ENCODE peak calls at places on chromosome 7, in six cellular contexts. One of them, this sample, is unnamed.

GRCh38 chr7:45178241-45179225 is 20.9 kb downstream of the RAMP3 start:
- DNase-seq in mesendoderm: peak; percentile 54
- DNase-seq in trophoblast cell: no peak
- DNase-seq in H1: no peak
- DNase-seq in mesenchymal stem cell: no peak
- DNase-seq in neuronal stem cell: no peak
- DNase-seq in this sample: no peak

GRCh38 chr7:77258593-77258992 is 59.0 kb upstream of the FGL2 start:
- DNase-seq in trophoblast cell: no peak
- DNase-seq in H1: no peak
- DNase-seq in mesendoderm: no peak
- DNase-seq in neuronal stem cell: no peak
- DNase-seq in mesenchymal stem cell: no peak
- DNase-seq in this sample: no peak

GRCh38 chr7:120226188-120226587 is 46.8 kb upstream of the KCND2 start:
- DNase-seq in mesenchymal stem cell: no peak
- DNase-seq in trophoblast cell: no peak
- DNase-seq in mesendoderm: no peak
- DNase-seq in H1: no peak
- DNase-seq in neuronal stem cell: no peak
- DNase-seq in this sample: no peak

GRCh38 chr7:102468416-102469350 is 3.9 kb downstream of the LRWD1 start:
- DNase-seq in mesenchymal stem cell: no peak
- DNase-seq in trophoblast cell: no peak
- DNase-seq in neuronal stem cell: no peak
- DNase-seq in mesendoderm: no peak
- DNase-seq in H1: no peak
- DNase-seq in this sample: no peak

GRCh38 chr7:80357530-80357929 is 154.3 kb downstream of the GNAT3 start:
- DNase-seq in trophoblast cell: no peak
- DNase-seq in H1: no peak
- DNase-seq in mesendoderm: no peak
- DNase-seq in mesenchymal stem cell: no peak
- DNase-seq in neuronal stem cell: no peak
- DNase-seq in this sample: peak; percentile 61

GRCh38 chr7:98394377-98394836 is 6.5 kb downstream of the BAIAP2L1 start:
- DNase-seq in H1: no peak
- DNase-seq in neuronal stem cell: no peak
- DNase-seq in mesenchymal stem cell: peak; percentile 95
- DNase-seq in mesendoderm: no peak
- DNase-seq in trophoblast cell: peak; percentile 89
- DNase-seq in this sample: peak; percentile 90

GRCh38 chr7:107253599-107253998 is 84.8 kb downstream of the HBP1 start:
- DNase-seq in mesenchymal stem cell: no peak
- DNase-seq in trophoblast cell: no peak
- DNase-seq in mesendoderm: no peak
- DNase-seq in H1: no peak
- DNase-seq in neuronal stem cell: no peak
- DNase-seq in this sample: no peak

GRCh38 chr7:50346548-50347497 is 42.3 kb downstream of the IKZF1 start:
- DNase-seq in neuronal stem cell: no peak
- DNase-seq in H1: no peak
- DNase-seq in trophoblast cell: no peak
- DNase-seq in mesendoderm: peak; percentile 68
- DNase-seq in mesenchymal stem cell: no peak
- DNase-seq in this sample: no peak

GRCh38 chr7:115533785-115534184 is 496.8 kb downstream of the TFEC start:
- DNase-seq in trophoblast cell: no peak
- DNase-seq in mesendoderm: no peak
- DNase-seq in mesenchymal stem cell: no peak
- DNase-seq in neuronal stem cell: no peak
- DNase-seq in H1: no peak
- DNase-seq in this sample: peak; percentile 60

GRCh38 chr7:126839624-126840023 is 413.1 kb downstream of the GRM8 start:
- DNase-seq in neuronal stem cell: no peak
- DNase-seq in trophoblast cell: no peak
- DNase-seq in H1: no peak
- DNase-seq in mesendoderm: no peak
- DNase-seq in mesenchymal stem cell: no peak
- DNase-seq in this sample: no peak

GRCh38 chr7:16078076-16078952 is 343.0 kb downstream of the CRPPA start:
- DNase-seq in neuronal stem cell: peak; percentile 61
- DNase-seq in trophoblast cell: peak; percentile 11
- DNase-seq in mesendoderm: peak; percentile 84
- DNase-seq in mesenchymal stem cell: peak; percentile 69
- DNase-seq in H1: no peak
- DNase-seq in this sample: peak; percentile 64

GRCh38 chr7:1931248-1931950 is 261.3 kb downstream of the ELFN1 start:
- DNase-seq in mesendoderm: no peak
- DNase-seq in H1: no peak
- DNase-seq in mesenchymal stem cell: peak; percentile 14
- DNase-seq in trophoblast cell: no peak
- DNase-seq in neuronal stem cell: no peak
- DNase-seq in this sample: peak; percentile 39

GRCh38 chr7:151017953-151018420 is 6.3 kb downstream of the ATG9B start:
- DNase-seq in H1: no peak
- DNase-seq in trophoblast cell: peak; percentile 23
- DNase-seq in mesenchymal stem cell: peak; percentile 51
- DNase-seq in mesendoderm: peak; percentile 87
- DNase-seq in neuronal stem cell: peak; percentile 79
- DNase-seq in this sample: peak; percentile 25

GRCh38 chr7:136405931-136406777 is 429.0 kb upstream of the MTPN start:
- DNase-seq in mesenchymal stem cell: peak; percentile 72
- DNase-seq in mesendoderm: peak; percentile 88
- DNase-seq in H1: peak; percentile 51
- DNase-seq in neuronal stem cell: peak; percentile 70
- DNase-seq in trophoblast cell: peak; percentile 15
- DNase-seq in this sample: peak; percentile 53

GRCh38 chr7:107622429-107622828 is 38.2 kb upstream of the SLC26A4 start:
- DNase-seq in neuronal stem cell: no peak
- DNase-seq in mesenchymal stem cell: peak; percentile 81
- DNase-seq in mesendoderm: no peak
- DNase-seq in trophoblast cell: no peak
- DNase-seq in H1: no peak
- DNase-seq in this sample: peak; percentile 81

GRCh38 chr7:1902231-1902855 is 232.3 kb downstream of the ELFN1 start:
- DNase-seq in neuronal stem cell: no peak
- DNase-seq in mesenchymal stem cell: no peak
- DNase-seq in H1: no peak
- DNase-seq in mesendoderm: no peak
- DNase-seq in trophoblast cell: no peak
- DNase-seq in this sample: no peak

GRCh38 chr7:124440081-124440480 is 325.5 kb downstream of the GPR37 start:
- DNase-seq in mesenchymal stem cell: no peak
- DNase-seq in neuronal stem cell: no peak
- DNase-seq in mesendoderm: no peak
- DNase-seq in trophoblast cell: no peak
- DNase-seq in H1: no peak
- DNase-seq in this sample: peak; percentile 66

GRCh38 chr7:9488555-9488954 is 1055.1 kb downstream of the NXPH1 start:
- DNase-seq in mesendoderm: peak; percentile 27
- DNase-seq in neuronal stem cell: no peak
- DNase-seq in trophoblast cell: no peak
- DNase-seq in H1: no peak
- DNase-seq in mesenchymal stem cell: peak; percentile 90
- DNase-seq in this sample: peak; percentile 19

GRCh38 chr7:39880556-39880955 is 69.5 kb upstream of the CDK13 start:
- DNase-seq in H1: no peak
- DNase-seq in mesendoderm: no peak
- DNase-seq in trophoblast cell: peak; percentile 53
- DNase-seq in mesenchymal stem cell: peak; percentile 10
- DNase-seq in neuronal stem cell: no peak
- DNase-seq in this sample: peak; percentile 31

GRCh38 chr7:118085000-118085399 is 99.0 kb upstream of the LSM8 start:
- DNase-seq in mesenchymal stem cell: no peak
- DNase-seq in mesendoderm: peak; percentile 8
- DNase-seq in neuronal stem cell: no peak
- DNase-seq in H1: no peak
- DNase-seq in trophoblast cell: no peak
- DNase-seq in this sample: no peak

DNA sequence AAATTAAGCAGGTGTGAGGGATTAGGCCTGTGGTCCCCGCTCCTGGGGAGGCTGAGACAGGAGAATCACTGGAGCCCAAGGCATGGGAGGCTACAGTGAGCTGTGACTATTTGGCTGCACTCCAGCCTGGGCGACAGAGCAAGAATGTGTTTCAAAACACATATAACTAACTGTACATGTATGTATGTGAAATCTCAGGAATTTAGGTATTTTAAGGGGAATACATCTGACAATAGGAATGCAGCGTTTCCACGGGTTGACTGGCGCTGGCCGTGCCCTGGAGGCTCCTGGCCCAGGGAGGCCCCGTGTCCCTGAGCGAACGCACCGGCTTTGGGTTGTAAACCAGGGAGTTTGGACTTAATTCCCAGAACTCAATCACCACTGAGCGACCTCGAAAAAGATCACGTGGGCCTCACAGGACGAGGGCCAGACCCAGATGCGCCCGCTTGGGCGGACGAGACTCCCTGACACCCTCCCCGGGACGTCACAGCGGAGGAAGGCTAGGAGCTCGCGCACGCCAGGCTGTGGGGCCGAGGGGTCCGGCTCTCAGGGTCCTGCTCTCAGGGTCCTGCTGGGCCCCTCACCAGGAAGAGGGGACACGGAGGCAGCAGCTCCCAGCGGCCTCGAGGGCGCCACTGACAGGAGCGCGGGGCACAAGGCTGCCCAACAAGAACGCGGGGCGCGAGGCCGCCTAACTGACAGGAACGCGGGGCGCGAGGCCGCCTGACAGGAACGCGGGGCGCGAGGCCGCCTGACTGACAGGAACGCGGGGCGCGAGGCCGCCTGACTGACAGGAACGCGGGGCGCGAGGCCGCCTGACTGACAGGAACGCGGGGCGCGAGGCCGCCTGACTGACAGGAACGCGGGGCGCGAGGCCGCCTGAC is 18.4 kb downstream of the PTPRN2 start:
- DNase-seq in mesendoderm: no peak
- DNase-seq in H1: no peak
- DNase-seq in mesenchymal stem cell: no peak
- DNase-seq in trophoblast cell: peak; percentile 90
- DNase-seq in neuronal stem cell: no peak
- DNase-seq in this sample: no peak
- H2BK5ac ChIP-seq in mesendoderm: no peak overlapping the region
- H2BK5ac ChIP-seq in H1: no peak overlapping the region
- H2BK5ac ChIP-seq in mesenchymal stem cell: no peak overlapping the region
- H2BK5ac ChIP-seq in trophoblast cell: no peak overlapping the region
- H2BK5ac ChIP-seq in neuronal stem cell: no peak overlapping the region
- H2BK5ac ChIP-seq in this sample: no peak overlapping the region

DNA sequence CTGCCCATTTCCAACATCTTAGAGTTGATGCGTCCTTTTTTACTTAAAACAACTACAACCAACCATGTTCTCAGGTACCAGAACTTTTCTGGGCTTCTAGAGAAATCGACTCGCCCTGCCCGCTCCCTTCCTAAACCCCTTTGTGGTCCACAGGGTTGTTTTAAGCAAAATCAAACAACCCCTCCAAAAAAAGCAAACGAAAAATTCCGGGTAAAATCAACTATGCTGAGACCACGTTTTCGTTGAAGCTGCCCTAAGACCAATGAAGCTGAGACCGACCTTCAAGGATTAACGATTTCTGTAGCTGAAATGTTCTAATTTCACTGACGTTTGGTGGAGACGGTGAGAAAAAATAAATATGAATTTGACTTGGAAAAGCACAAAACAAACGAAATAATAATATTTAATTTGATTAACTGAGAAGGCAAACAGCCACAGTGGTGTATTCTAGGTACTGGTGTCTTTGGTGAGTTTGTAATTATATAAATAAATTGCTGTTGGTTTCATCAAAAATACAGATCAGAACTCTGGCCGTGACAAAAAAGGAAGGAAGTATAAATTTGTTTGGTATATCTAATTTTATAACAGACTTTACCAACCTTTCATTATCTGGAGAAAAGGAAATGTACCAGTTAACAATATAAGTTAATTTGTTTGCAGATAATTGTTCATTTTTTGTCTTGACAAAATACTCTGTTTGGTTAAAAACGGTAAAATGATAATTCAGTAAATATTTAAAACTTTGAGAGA is 4.7 kb upstream of the IGF2BP3 start:
- DNase-seq in H1: no peak
- DNase-seq in mesendoderm: no peak
- DNase-seq in mesenchymal stem cell: no peak
- DNase-seq in trophoblast cell: no peak
- DNase-seq in neuronal stem cell: no peak
- DNase-seq in this sample: no peak
- H2AK5ac ChIP-seq in H1: no peak overlapping the region
- H2AK5ac ChIP-seq in mesendoderm: no peak overlapping the region
- H2AK5ac ChIP-seq in mesenchymal stem cell: no peak overlapping the region
- H2AK5ac ChIP-seq in trophoblast cell: no peak overlapping the region
- H2AK5ac ChIP-seq in neuronal stem cell: no peak overlapping the region
- H2AK5ac ChIP-seq in this sample: no peak overlapping the region

GRCh38 chr7:92226981-92227380 is 18.7 kb downstream of the KRIT1 start:
- DNase-seq in trophoblast cell: no peak
- DNase-seq in H1: no peak
- DNase-seq in mesenchymal stem cell: no peak
- DNase-seq in neuronal stem cell: no peak
- DNase-seq in mesendoderm: no peak
- DNase-seq in this sample: peak; percentile 40

GRCh38 chr7:92221766-92222165 is 23.9 kb downstream of the KRIT1 start:
- DNase-seq in trophoblast cell: no peak
- DNase-seq in mesendoderm: no peak
- DNase-seq in mesenchymal stem cell: no peak
- DNase-seq in neuronal stem cell: no peak
- DNase-seq in H1: no peak
- DNase-seq in this sample: no peak
- H3K36me3 ChIP-seq in trophoblast cell: peaks cover 23% of the 10 kb centered on the region
- H3K36me3 ChIP-seq in mesendoderm: peaks cover 1% of the 10 kb centered on the region
- H3K36me3 ChIP-seq in mesenchymal stem cell: peaks cover 96% of the 10 kb centered on the region
- H3K36me3 ChIP-seq in neuronal stem cell: peaks cover 96% of the 10 kb centered on the region
- H3K36me3 ChIP-seq in H1: peaks cover 6% of the 10 kb centered on the region
- H3K36me3 ChIP-seq in this sample: peaks cover 25% of the 10 kb centered on the region

GRCh38 chr7:85262891-85263290 is 76.0 kb upstream of the SEMA3D start:
- DNase-seq in neuronal stem cell: no peak
- DNase-seq in H1: no peak
- DNase-seq in trophoblast cell: no peak
- DNase-seq in mesendoderm: no peak
- DNase-seq in mesenchymal stem cell: no peak
- DNase-seq in this sample: no peak
- H2BK5ac ChIP-seq in neuronal stem cell: no peak overlapping the region
- H2BK5ac ChIP-seq in H1: no peak overlapping the region
- H2BK5ac ChIP-seq in trophoblast cell: no peak overlapping the region
- H2BK5ac ChIP-seq in mesendoderm: no peak overlapping the region
- H2BK5ac ChIP-seq in mesenchymal stem cell: no peak overlapping the region
- H2BK5ac ChIP-seq in this sample: no peak overlapping the region

GRCh38 chr7:20173828-20174227 is 43.4 kb downstream of the MACC1 start:
- DNase-seq in trophoblast cell: no peak
- DNase-seq in H1: no peak
- DNase-seq in neuronal stem cell: no peak
- DNase-seq in mesenchymal stem cell: no peak
- DNase-seq in mesendoderm: no peak
- DNase-seq in this sample: no peak
- H2AK5ac ChIP-seq in trophoblast cell: no peak overlapping the region
- H2AK5ac ChIP-seq in H1: no peak overlapping the region
- H2AK5ac ChIP-seq in neuronal stem cell: no peak overlapping the region
- H2AK5ac ChIP-seq in mesenchymal stem cell: no peak overlapping the region
- H2AK5ac ChIP-seq in mesendoderm: no peak overlapping the region
- H2AK5ac ChIP-seq in this sample: no peak overlapping the region